ENCODE peak calls at places on chromosome 1, in four cellular contexts. Q is activated naive CD8-positive, alpha-beta T cell treated with anti-CD3 and anti-CD28 coated beads, Interleukin-2, amount 50 U/mL, for 16 hours; M is ACHN; Y is activated gamma-delta T cell treated with anti-CD3 and anti-CD28 coated beads, Interleukin-2, amount 50 U/mL, for 16 hours. R is an unnamed sample.

GRCh38 chr1:2980849-2981248 is 40.4 kb upstream of the ACTRT2 start:
- DNase-seq in Q (no peak), Y (no peak), M (no peak), R (no peak)

GRCh38 chr1:62725255-62725654 is 37.1 kb upstream of the DOCK7 start:
- DNase-seq in Y (no peak), M (no peak), Q (no peak), R (no peak)

GRCh38 chr1:7339953-7340352 is 431.1 kb upstream of the VAMP3 start:
- DNase-seq in Y (no peak), M (no peak), Q (no peak), R (no peak)

GRCh38 chr1:173241528-173242347 is 34.6 kb upstream of the TNFSF4 start:
- DNase-seq in M (no peak), Q (no peak), Y (no peak), R (no peak)

GRCh38 chr1:89725016-89725380 is 92.1 kb downstream of the LRRC8C start:
- DNase-seq in Y (no peak), M (no peak), Q (no peak), R (no peak)

GRCh38 chr1:159279754-159280153 is 22.4 kb upstream of the FCER1A start:
- DNase-seq in Y (no peak), M (no peak), Q (no peak), R (no peak)

GRCh38 chr1:233665575-233666270 is 51.8 kb downstream of the KCNK1 start:
- DNase-seq in M (no peak), Q (no peak), Y (no peak), R (no peak)

GRCh38 chr1:202551683-202552082 is 158.6 kb downstream of the SYT2 start:
- DNase-seq in Y (no peak), M (no peak), Q (no peak), R (no peak)

GRCh38 chr1:186605762-186606350 is 74.4 kb downstream of the PTGS2 start:
- DNase-seq in M (peak; percentile 37), Y (no peak), Q (no peak), R (no peak)